ENCODE peak calls at places on chromosomes 6 and 20, in nine cellular contexts. One of them, this sample, is unnamed.

GRCh38 chr6:135149376-135149775 is 31.7 kb upstream of the MYB start:
- DNase-seq in psoas muscle: no peak
- DNase-seq in AG10803: no peak
- DNase-seq in mucosa of descending colon: no peak
- DNase-seq in H7: no peak
- DNase-seq in IMR-90: no peak
- DNase-seq in colonic mucosa: no peak
- DNase-seq in suprapubic skin: no peak
- DNase-seq in PC-9: no peak
- DNase-seq in this sample: no peak

GRCh38 chr6:7902867-7903266 is 7.7 kb downstream of the TXNDC5 start:
- DNase-seq in psoas muscle: no peak
- DNase-seq in AG10803: no peak
- DNase-seq in mucosa of descending colon: no peak
- DNase-seq in H7: no peak
- DNase-seq in IMR-90: no peak
- DNase-seq in colonic mucosa: no peak
- DNase-seq in suprapubic skin: no peak
- DNase-seq in PC-9: no peak
- DNase-seq in this sample: no peak

GRCh38 chr6:157764346-157765068 is 58.5 kb upstream of the SNX9 start:
- DNase-seq in psoas muscle: peak; percentile 81
- DNase-seq in AG10803: peak; percentile 100
- DNase-seq in mucosa of descending colon: peak; percentile 83
- DNase-seq in H7: no peak
- DNase-seq in IMR-90: peak; percentile 100
- DNase-seq in colonic mucosa: peak; percentile 87
- DNase-seq in suprapubic skin: peak; percentile 92
- DNase-seq in PC-9: peak; percentile 99
- DNase-seq in this sample: peak; percentile 84

GRCh38 chr6:149046822-149047246 is 270.7 kb upstream of the TAB2 start:
- DNase-seq in psoas muscle: no peak
- DNase-seq in AG10803: peak; percentile 58
- DNase-seq in mucosa of descending colon: no peak
- DNase-seq in H7: no peak
- DNase-seq in IMR-90: peak; percentile 58
- DNase-seq in colonic mucosa: no peak
- DNase-seq in suprapubic skin: no peak
- DNase-seq in PC-9: no peak
- DNase-seq in this sample: no peak

GRCh38 chr6:113352029-113352801 is 504.9 kb upstream of the MARCKS start:
- DNase-seq in psoas muscle: no peak
- DNase-seq in AG10803: peak; percentile 83
- DNase-seq in mucosa of descending colon: no peak
- DNase-seq in H7: no peak
- DNase-seq in IMR-90: peak; percentile 84
- DNase-seq in colonic mucosa: peak; percentile 60
- DNase-seq in suprapubic skin: no peak
- DNase-seq in PC-9: peak; percentile 100
- DNase-seq in this sample: no peak

GRCh38 chr6:116215414-116215813 is 38.5 kb downstream of the TSPYL4 start:
- DNase-seq in psoas muscle: no peak
- DNase-seq in AG10803: no peak
- DNase-seq in mucosa of descending colon: no peak
- DNase-seq in H7: no peak
- DNase-seq in IMR-90: peak; percentile 11
- DNase-seq in colonic mucosa: no peak
- DNase-seq in suprapubic skin: no peak
- DNase-seq in PC-9: no peak
- DNase-seq in this sample: no peak

GRCh38 chr6:20946037-20946436 is 411.8 kb downstream of the CDKAL1 start:
- DNase-seq in psoas muscle: no peak
- DNase-seq in AG10803: peak; percentile 49
- DNase-seq in mucosa of descending colon: no peak
- DNase-seq in H7: peak; percentile 39
- DNase-seq in IMR-90: peak; percentile 53
- DNase-seq in colonic mucosa: no peak
- DNase-seq in suprapubic skin: no peak
- DNase-seq in PC-9: no peak
- DNase-seq in this sample: peak; percentile 41

GRCh38 chr20:63628246-63628975 is 1.5 kb upstream of the GMEB2 start:
- DNase-seq in psoas muscle: peak; percentile 59
- DNase-seq in AG10803: peak; percentile 74
- DNase-seq in mucosa of descending colon: peak; percentile 80
- DNase-seq in H7: peak; percentile 59
- DNase-seq in IMR-90: peak; percentile 62
- DNase-seq in colonic mucosa: peak; percentile 80
- DNase-seq in suprapubic skin: no peak
- DNase-seq in PC-9: peak; percentile 83
- DNase-seq in this sample: peak; percentile 67

GRCh38 chr6:158758464-158758863 is 60.7 kb downstream of the EZR start:
- DNase-seq in psoas muscle: peak; percentile 35
- DNase-seq in AG10803: no peak
- DNase-seq in mucosa of descending colon: no peak
- DNase-seq in H7: peak; percentile 85
- DNase-seq in IMR-90: peak; percentile 45
- DNase-seq in colonic mucosa: no peak
- DNase-seq in suprapubic skin: peak; percentile 47
- DNase-seq in PC-9: no peak
- DNase-seq in this sample: no peak

GRCh38 chr6:117907600-117908245 is 659 bp downstream of the SLC35F1 start:
- DNase-seq in psoas muscle: peak; percentile 10
- DNase-seq in AG10803: no peak
- DNase-seq in mucosa of descending colon: no peak
- DNase-seq in H7: peak; percentile 77
- DNase-seq in IMR-90: no peak
- DNase-seq in colonic mucosa: no peak
- DNase-seq in suprapubic skin: no peak
- DNase-seq in PC-9: no peak
- DNase-seq in this sample: no peak

GRCh38 chr20:9867196-9867980 is 28.5 kb upstream of the PAK5 start:
- DNase-seq in psoas muscle: no peak
- DNase-seq in AG10803: no peak
- DNase-seq in mucosa of descending colon: no peak
- DNase-seq in H7: no peak
- DNase-seq in IMR-90: no peak
- DNase-seq in colonic mucosa: no peak
- DNase-seq in suprapubic skin: no peak
- DNase-seq in PC-9: no peak
- DNase-seq in this sample: no peak

GRCh38 chr6:39347906-39348585 is 25.5 kb upstream of the KCNK16 start:
- DNase-seq in psoas muscle: peak; percentile 70
- DNase-seq in AG10803: peak; percentile 57
- DNase-seq in mucosa of descending colon: peak; percentile 76
- DNase-seq in H7: peak; percentile 90
- DNase-seq in IMR-90: peak; percentile 51
- DNase-seq in colonic mucosa: peak; percentile 74
- DNase-seq in suprapubic skin: no peak
- DNase-seq in PC-9: no peak
- DNase-seq in this sample: peak; percentile 45

GRCh38 chr6:25002326-25003066 is 66.7 kb upstream of the RIPOR2 start:
- DNase-seq in psoas muscle: no peak
- DNase-seq in AG10803: peak; percentile 31
- DNase-seq in mucosa of descending colon: no peak
- DNase-seq in H7: no peak
- DNase-seq in IMR-90: no peak
- DNase-seq in colonic mucosa: no peak
- DNase-seq in suprapubic skin: no peak
- DNase-seq in PC-9: peak; percentile 81
- DNase-seq in this sample: no peak

GRCh38 chr6:4772750-4773149 is 3.5 kb upstream of the CDYL start:
- DNase-seq in psoas muscle: no peak
- DNase-seq in AG10803: no peak
- DNase-seq in mucosa of descending colon: no peak
- DNase-seq in H7: peak; percentile 83
- DNase-seq in IMR-90: no peak
- DNase-seq in colonic mucosa: no peak
- DNase-seq in suprapubic skin: no peak
- DNase-seq in PC-9: no peak
- DNase-seq in this sample: no peak
- H3K4me3 ChIP-seq in psoas muscle: no peak overlapping the region
- H3K4me3 ChIP-seq in AG10803: no peak overlapping the region
- H3K4me3 ChIP-seq in mucosa of descending colon: no peak overlapping the region
- H3K4me3 ChIP-seq in H7: peak overlapping the region; percentile 63
- H3K4me3 ChIP-seq in IMR-90: no peak overlapping the region
- H3K4me3 ChIP-seq in colonic mucosa: no peak overlapping the region
- H3K4me3 ChIP-seq in suprapubic skin: no peak overlapping the region
- H3K4me3 ChIP-seq in PC-9: no peak overlapping the region
- H3K4me3 ChIP-seq in this sample: no peak overlapping the region

DNA sequence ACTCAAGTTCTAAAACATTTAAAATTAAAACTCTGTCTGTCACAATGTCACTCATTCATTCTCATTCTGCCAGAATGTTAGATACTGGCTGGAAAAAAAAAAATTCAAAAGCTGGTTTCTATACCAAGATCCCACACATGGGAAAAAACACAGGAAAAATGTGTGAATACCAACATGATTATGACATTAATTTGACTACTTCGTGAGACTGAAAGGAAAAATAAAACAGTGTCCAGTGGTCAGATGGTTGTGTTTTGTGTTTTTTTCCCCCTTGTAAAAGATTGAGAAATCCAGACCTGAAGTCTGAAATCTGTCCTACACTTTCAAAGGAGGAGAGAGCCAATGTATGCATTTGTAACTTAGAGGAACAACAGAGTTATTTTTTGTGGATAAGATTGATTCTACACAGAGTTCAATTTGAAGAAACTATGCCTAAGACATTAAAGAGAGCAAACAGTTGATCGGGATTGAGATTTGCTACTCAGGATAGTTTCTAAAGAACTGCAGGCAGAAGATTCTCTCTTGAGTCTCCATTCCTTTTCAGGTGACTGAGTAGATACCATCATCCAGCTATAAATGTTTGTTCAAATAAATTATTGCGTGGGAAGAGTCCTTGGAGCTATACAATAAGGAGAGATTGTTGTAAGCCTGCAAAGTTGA is 39.2 kb upstream of the TXLNB start:
- DNase-seq in psoas muscle: no peak
- DNase-seq in AG10803: peak; percentile 75
- DNase-seq in mucosa of descending colon: no peak
- DNase-seq in H7: no peak
- DNase-seq in IMR-90: peak; percentile 10
- DNase-seq in colonic mucosa: no peak
- DNase-seq in suprapubic skin: no peak
- DNase-seq in PC-9: no peak
- DNase-seq in this sample: no peak
- H3K4me3 ChIP-seq in psoas muscle: no peak overlapping the region
- H3K4me3 ChIP-seq in AG10803: no peak overlapping the region
- H3K4me3 ChIP-seq in mucosa of descending colon: no peak overlapping the region
- H3K4me3 ChIP-seq in H7: no peak overlapping the region
- H3K4me3 ChIP-seq in IMR-90: no peak overlapping the region
- H3K4me3 ChIP-seq in colonic mucosa: no peak overlapping the region
- H3K4me3 ChIP-seq in suprapubic skin: no peak overlapping the region
- H3K4me3 ChIP-seq in PC-9: no peak overlapping the region
- H3K4me3 ChIP-seq in this sample: no peak overlapping the region

DNA sequence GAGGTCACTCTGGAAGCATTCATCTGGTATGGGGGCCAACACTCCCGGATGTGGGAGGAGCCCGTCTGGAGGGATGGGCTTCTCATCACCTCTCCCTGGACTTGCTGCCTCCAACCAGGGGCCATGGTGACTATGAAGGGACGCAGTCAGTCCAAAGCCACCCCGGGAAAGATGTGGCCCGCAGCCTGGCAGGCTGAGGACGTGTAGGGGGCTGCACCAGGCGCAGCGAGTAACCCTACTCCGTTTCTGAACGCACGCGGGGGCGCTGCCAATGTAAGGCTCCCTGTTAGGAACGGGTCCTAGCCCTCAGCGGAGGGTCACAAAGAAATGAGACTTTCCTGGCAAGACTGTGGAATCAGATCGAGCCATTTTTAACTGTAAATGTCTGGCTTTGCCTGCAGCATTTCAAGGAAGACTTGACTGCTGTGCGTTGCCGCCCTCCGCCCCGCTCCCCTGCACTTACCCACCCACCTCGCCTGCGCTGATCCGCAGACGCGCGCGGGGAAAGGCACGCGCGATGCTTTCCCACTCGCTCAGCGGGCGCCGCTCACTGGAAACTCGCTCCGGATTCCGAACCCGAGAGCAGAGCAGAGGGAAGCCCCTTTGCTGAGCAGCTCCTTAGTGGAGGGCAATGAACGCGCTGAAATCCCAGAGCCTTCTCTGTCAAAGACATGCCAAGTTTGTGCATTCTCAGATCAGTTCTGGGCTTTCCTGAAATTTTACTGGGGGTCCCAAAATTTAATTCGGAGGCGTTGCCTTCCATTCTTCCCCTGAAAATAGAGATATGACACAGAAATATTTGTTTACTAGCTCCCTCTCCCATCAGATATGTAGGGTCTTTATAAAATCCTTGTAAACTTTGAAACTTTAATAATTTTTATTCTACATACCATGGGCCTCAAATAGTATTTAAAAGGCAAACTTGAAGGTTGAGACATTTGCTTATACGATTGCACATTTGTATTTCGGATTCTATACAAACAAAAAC is 54.9 kb downstream of the IL20RA start:
- DNase-seq in psoas muscle: no peak
- DNase-seq in AG10803: no peak
- DNase-seq in mucosa of descending colon: peak; percentile 51
- DNase-seq in H7: peak; percentile 76
- DNase-seq in IMR-90: no peak
- DNase-seq in colonic mucosa: peak; percentile 39
- DNase-seq in suprapubic skin: no peak
- DNase-seq in PC-9: no peak
- DNase-seq in this sample: no peak
- H3K4me3 ChIP-seq in psoas muscle: peak overlapping the region; percentile 53
- H3K4me3 ChIP-seq in AG10803: peak overlapping the region; percentile 48
- H3K4me3 ChIP-seq in mucosa of descending colon: no peak overlapping the region
- H3K4me3 ChIP-seq in H7: peak overlapping the region; percentile 59
- H3K4me3 ChIP-seq in IMR-90: peak overlapping the region; percentile 15
- H3K4me3 ChIP-seq in colonic mucosa: peak overlapping the region; percentile 40
- H3K4me3 ChIP-seq in suprapubic skin: peak overlapping the region; percentile 52
- H3K4me3 ChIP-seq in PC-9: peak overlapping the region; percentile 57
- H3K4me3 ChIP-seq in this sample: no peak overlapping the region

DNA sequence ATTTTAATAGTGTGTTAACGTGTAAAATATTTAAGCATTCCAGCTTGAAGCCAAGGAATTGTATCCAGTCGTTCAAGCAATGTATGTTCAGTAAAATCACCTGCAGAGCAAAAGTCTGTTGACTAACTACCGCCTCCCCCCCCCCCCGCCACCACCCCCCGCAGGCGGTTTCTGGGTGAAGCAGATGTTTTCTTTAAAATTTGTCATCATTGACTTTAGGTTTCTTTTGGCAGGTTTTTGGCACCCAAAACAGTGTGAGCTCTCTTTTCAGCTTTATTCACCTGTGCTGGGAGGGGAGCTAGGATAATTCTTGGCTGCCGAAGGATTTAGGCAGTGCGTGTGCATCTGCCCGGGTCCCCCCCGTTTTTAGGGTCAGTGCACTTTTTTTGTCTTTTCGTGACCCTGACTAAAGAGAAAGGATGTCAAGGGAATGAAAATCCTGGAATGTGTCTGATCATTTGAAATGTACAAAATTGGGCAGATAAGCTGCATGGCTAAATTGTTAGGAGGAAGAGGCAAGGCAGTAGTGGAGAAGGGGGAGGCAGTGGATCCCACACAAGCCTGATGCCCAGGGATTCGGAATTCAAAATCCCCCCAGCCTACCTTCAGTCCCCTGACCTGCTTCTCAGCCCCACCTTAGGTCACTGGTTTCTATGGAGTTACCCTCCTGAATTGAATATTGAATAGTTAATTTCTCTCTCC is 1.1 kb downstream of the EDN1 start:
- DNase-seq in psoas muscle: no peak
- DNase-seq in AG10803: no peak
- DNase-seq in mucosa of descending colon: no peak
- DNase-seq in H7: peak; percentile 28
- DNase-seq in IMR-90: no peak
- DNase-seq in colonic mucosa: no peak
- DNase-seq in suprapubic skin: no peak
- DNase-seq in PC-9: peak; percentile 67
- DNase-seq in this sample: no peak
- H3K4me3 ChIP-seq in psoas muscle: peak overlapping the region; percentile 62
- H3K4me3 ChIP-seq in AG10803: peak overlapping the region; percentile 74
- H3K4me3 ChIP-seq in mucosa of descending colon: peak overlapping the region; percentile 4
- H3K4me3 ChIP-seq in H7: peak overlapping the region; percentile 27
- H3K4me3 ChIP-seq in IMR-90: peak overlapping the region; percentile 41
- H3K4me3 ChIP-seq in colonic mucosa: peak overlapping the region; percentile 43
- H3K4me3 ChIP-seq in suprapubic skin: peak overlapping the region; percentile 55
- H3K4me3 ChIP-seq in PC-9: peak overlapping the region; percentile 72
- H3K4me3 ChIP-seq in this sample: no peak overlapping the region